ENCODE peak calls at places on chromosomes 11 and 22, in nine cellular contexts. G is GM10248, S is A549, I is skeletal muscle cell, T is astrocyte of the spinal cord, C is endothelial cell, L is CD14-positive monocyte, U is heart right ventricle, B is tibial artery. V is an unnamed sample.

GRCh38 chr11:118924591-118925585 is 838 bp downstream of the BCL9L start:
- DNase-seq in T (no peak), S (no peak), I (no peak), L (no peak), C (peak; percentile 63), G (peak; percentile 76), U (peak; percentile 69), B (peak; percentile 83), V (peak; percentile 54)

GRCh38 chr11:8087185-8087584 is 6.2 kb downstream of the TUB start:
- DNase-seq in I (no peak), B (no peak), U (no peak), T (no peak), C (peak; percentile 29), S (no peak), G (no peak), L (no peak), V (no peak)

GRCh38 chr11:71307811-71308645 is 55.7 kb upstream of the SHANK2 start:
- DNase-seq in U (no peak), I (no peak), T (no peak), B (peak; percentile 16), S (no peak), C (no peak), G (no peak), L (no peak), V (peak; percentile 58)

GRCh38 chr22:43237280-43237679 is 50.3 kb upstream of the TTLL12 start:
- DNase-seq in I (no peak), L (no peak), B (no peak), C (no peak), T (no peak), G (no peak), U (no peak), S (no peak), V (no peak)

GRCh38 chr11:113677648-113678047 is 28.5 kb downstream of the TMPRSS5 start:
- DNase-seq in L (no peak), C (no peak), T (no peak), S (no peak), G (no peak), B (no peak), I (no peak), U (no peak), V (no peak)

GRCh38 chr11:131684111-131685060 is 314.0 kb downstream of the NTM start:
- DNase-seq in S (no peak), C (no peak), G (no peak), U (no peak), B (peak; percentile 47), I (no peak), L (no peak), T (no peak), V (no peak)

GRCh38 chr22:45917700-45918454 is 59.1 kb downstream of the WNT7B start:
- DNase-seq in B (no peak), G (no peak), S (no peak), C (no peak), U (no peak), I (no peak), L (no peak), T (no peak), V (no peak)

GRCh38 chr22:46125311-46125710 is 25.0 kb upstream of the PPARA start:
- DNase-seq in G (no peak), L (no peak), I (no peak), T (no peak), C (no peak), S (no peak), B (no peak), U (no peak), V (no peak)